ENCODE peak calls at places on chromosomes 5 and 9, in six cellular contexts. T, H, F, S, N and B are unnamed samples.

GRCh38 chr5:134189031-134189430 is 12.3 kb upstream of the SKP1 start:
- DNase-seq in N (no peak), S (no peak), H (no peak), F (no peak), T (no peak), B (no peak)

GRCh38 chr9:16385590-16386578 is 484.6 kb downstream of the BNC2 start:
- DNase-seq in S (no peak), H (no peak), F (no peak), N (no peak), T (no peak), B (no peak)

GRCh38 chr5:20678814-20679298 is 690.9 kb upstream of the CDH18 start:
- DNase-seq in F (no peak), H (no peak), S (no peak), T (no peak), N (no peak), B (no peak)

GRCh38 chr9:120436937-120437592 is 142.9 kb downstream of the CDK5RAP2 start:
- DNase-seq in S (no peak), N (no peak), H (no peak), T (peak), F (no peak), B (no peak)

GRCh38 chr5:179176571-179177230 is 116.5 kb downstream of the ZNF354C start:
- DNase-seq in S (no peak), H (no peak), F (no peak), N (no peak), T (no peak), B (no peak)

GRCh38 chr9:131441441-131441840 is 47.6 kb downstream of the PRRC2B start:
- DNase-seq in S (peak), F (peak), N (no peak), T (no peak), H (no peak), B (no peak)

GRCh38 chr9:109708507-109708945 is 71.5 kb upstream of the PALM2AKAP2 start:
- DNase-seq in H (no peak), N (no peak), S (no peak), F (no peak), T (no peak), B (no peak)

GRCh38 chr5:168424506-168425298 is 61.6 kb upstream of the RARS1 start:
- DNase-seq in N (no peak), T (no peak), F (no peak), H (no peak), S (no peak), B (no peak)

GRCh38 chr5:1703352-1704050 is 96.1 kb downstream of the MRPL36 start:
- DNase-seq in F (no peak), H (no peak), T (no peak), N (no peak), S (no peak), B (no peak)

GRCh38 chr9:116149844-116150243 is 3.7 kb upstream of the PAPPA start:
- DNase-seq in N (peak), T (no peak), H (no peak), S (peak), F (no peak), B (no peak)

GRCh38 chr9:124770359-124771020 is 621 bp downstream of the NR6A1 start:
- DNase-seq in F (no peak), S (no peak), H (peak), N (peak), T (peak), B (peak)

GRCh38 chr5:102010644-102011043 is 285.4 kb downstream of the SLCO4C1 start:
- DNase-seq in T (no peak), H (no peak), S (no peak), F (no peak), N (no peak), B (no peak)

GRCh38 chr9:134442486-134443168 is 116.4 kb downstream of the RXRA start:
- DNase-seq in T (no peak), H (no peak), S (no peak), N (no peak), F (no peak), B (no peak)

GRCh38 chr9:73143606-73144328 is 7.9 kb upstream of the ANXA1 start:
- DNase-seq in N (no peak), T (no peak), H (no peak), S (no peak), F (no peak), B (no peak)

GRCh38 chr5:131163315-131164119 is 1.5 kb downstream of the HINT1 start:
- DNase-seq in N (no peak), F (no peak), S (peak), H (no peak), T (no peak), B (no peak)

GRCh38 chr5:140602165-140602564 is 30.8 kb downstream of the CD14 start:
- DNase-seq in N (no peak), S (no peak), H (no peak), T (no peak), F (no peak), B (no peak)

GRCh38 chr5:181217805-181218065 is 5.3 kb upstream of the TRIM41 start:
- DNase-seq in F (no peak), T (peak), S (peak), H (no peak), N (no peak), B (peak)

GRCh38 chr5:131104169-131104775 is 60.8 kb downstream of the HINT1 start:
- DNase-seq in H (no peak), N (no peak), F (no peak), S (no peak), T (no peak), B (no peak)

GRCh38 chr5:78746990-78747389 is 98.4 kb upstream of the LHFPL2 start:
- DNase-seq in H (no peak), N (peak), T (no peak), F (no peak), S (no peak), B (no peak)

GRCh38 chr5:167573274-167574127 is 717.9 kb upstream of the WWC1 start:
- DNase-seq in F (no peak), H (peak), N (peak), T (no peak), S (no peak), B (no peak)

GRCh38 chr5:179833709-179834070 is 13.0 kb downstream of the SQSTM1 start:
- DNase-seq in S (no peak), F (no peak), T (no peak), N (no peak), H (no peak), B (no peak)

GRCh38 chr5:2303391-2304100 is 420.8 kb upstream of the IRX4 start:
- DNase-seq in T (no peak), F (no peak), H (no peak), S (no peak), N (no peak), B (no peak)

GRCh38 chr9:746661-747434 is 94.6 kb upstream of the DMRT1 start:
- DNase-seq in T (no peak), N (no peak), S (no peak), F (no peak), H (no peak), B (no peak)

GRCh38 chr5:149838881-149839739 is 105.5 kb downstream of the PDE6A start:
- DNase-seq in N (no peak), T (no peak), S (no peak), F (no peak), H (no peak), B (no peak)

GRCh38 chr5:64166201-64166959 is 737 bp downstream of the RNF180 start:
- DNase-seq in S (no peak), T (no peak), N (no peak), F (no peak), H (peak), B (no peak)

GRCh38 chr5:9437741-9438240 is 108.1 kb downstream of the SEMA5A start:
- DNase-seq in F (no peak), T (no peak), S (no peak), N (no peak), H (no peak), B (no peak)

GRCh38 chr5:159955056-159955624 is 38.9 kb downstream of the ADRA1B start:
- DNase-seq in H (no peak), N (no peak), S (no peak), F (no peak), T (no peak), B (no peak)

GRCh38 chr5:168747987-168748777 is 169.0 kb upstream of the PANK3 start:
- DNase-seq in S (peak), T (no peak), F (no peak), N (peak), H (peak), B (no peak)